ENCODE peak calls at places on chromosome 16, in six cellular contexts. J is ovary, Y is Peyer's patch, O is thyroid gland, C is tibial nerve, U is A549. T is an unnamed sample.

GRCh38 chr16:86519649-86520316 is 9.5 kb downstream of the FOXF1 start:
- DNase-seq in U (peak), O (peak), Y (peak), C (no peak), J (peak), T (peak)

GRCh38 chr16:78478267-78478821 is 378.9 kb downstream of the WWOX start:
- DNase-seq in O (no peak), C (no peak), U (peak), J (no peak), Y (no peak), T (no peak)

GRCh38 chr16:74732951-74733350 is 32.3 kb upstream of the MLKL start:
- DNase-seq in O (no peak), C (no peak), J (no peak), Y (no peak), U (no peak), T (no peak)

GRCh38 chr16:19899605-19899955 is 14.9 kb upstream of the GPRC5B start:
- DNase-seq in C (no peak), U (no peak), O (no peak), Y (no peak), J (no peak), T (no peak)

GRCh38 chr16:49708491-49708890 is 147.4 kb downstream of the ZNF423 start:
- DNase-seq in J (no peak), Y (no peak), O (no peak), U (no peak), C (no peak), T (no peak)

GRCh38 chr16:72947379-72948237 is 100.3 kb downstream of the ZFHX3 start:
- DNase-seq in C (no peak), J (no peak), U (no peak), O (peak), Y (peak), T (peak)

GRCh38 chr16:59593256-59593655 is 859.1 kb upstream of the GOT2 start:
- DNase-seq in C (no peak), O (no peak), U (no peak), Y (no peak), J (no peak), T (no peak)

GRCh38 chr16:3004319-3004718 is 8.4 kb upstream of the CLDN9 start:
- DNase-seq in Y (peak), C (no peak), J (no peak), O (peak), U (no peak), T (no peak)

GRCh38 chr16:79339863-79340262 is 260.7 kb downstream of the MAF start:
- DNase-seq in J (no peak), O (no peak), Y (no peak), C (no peak), U (no peak), T (no peak)

GRCh38 chr16:8905168-8905762 is 23.1 kb downstream of the LITAFD start:
- DNase-seq in J (no peak), O (no peak), C (no peak), Y (no peak), U (peak), T (no peak)

GRCh38 chr16:27724491-27724878 is 174.5 kb downstream of the KATNIP start:
- DNase-seq in C (no peak), J (no peak), Y (no peak), O (peak), U (no peak), T (no peak)

GRCh38 chr16:79601092-79601977 is 798 bp upstream of the MAF start:
- DNase-seq in O (peak), Y (peak), J (peak), C (no peak), U (peak), T (peak)

GRCh38 chr16:87131061-87131995 is 185.9 kb downstream of the C16orf95 start:
- DNase-seq in O (no peak), U (no peak), C (no peak), Y (no peak), J (no peak), T (no peak)

GRCh38 chr16:82651921-82652601 is 25.3 kb downstream of the CDH13 start:
- DNase-seq in Y (no peak), J (no peak), C (no peak), U (no peak), O (no peak), T (no peak)

GRCh38 chr16:50371936-50372595 is 3.3 kb upstream of the BRD7 start:
- DNase-seq in U (no peak), C (no peak), Y (no peak), J (peak), O (no peak), T (peak)

GRCh38 chr16:30670072-30670824 is 12.0 kb downstream of the FBRS start:
- DNase-seq in Y (no peak), U (no peak), O (no peak), J (no peak), C (no peak), T (peak)

GRCh38 chr16:84947996-84948854 is 63.1 kb downstream of the ZDHHC7 start:
- DNase-seq in O (no peak), C (no peak), Y (no peak), U (no peak), J (no peak), T (no peak)

GRCh38 chr16:1772908-1773702 is at the start of gene MRPS34:
- DNase-seq in Y (peak), J (peak), O (peak), U (peak), C (peak), T (peak)
- TF ChIP-seq POLR2A in Y (peak), J (peak), O (no peak), U (peak), C (peak), T (peak)

DNA sequence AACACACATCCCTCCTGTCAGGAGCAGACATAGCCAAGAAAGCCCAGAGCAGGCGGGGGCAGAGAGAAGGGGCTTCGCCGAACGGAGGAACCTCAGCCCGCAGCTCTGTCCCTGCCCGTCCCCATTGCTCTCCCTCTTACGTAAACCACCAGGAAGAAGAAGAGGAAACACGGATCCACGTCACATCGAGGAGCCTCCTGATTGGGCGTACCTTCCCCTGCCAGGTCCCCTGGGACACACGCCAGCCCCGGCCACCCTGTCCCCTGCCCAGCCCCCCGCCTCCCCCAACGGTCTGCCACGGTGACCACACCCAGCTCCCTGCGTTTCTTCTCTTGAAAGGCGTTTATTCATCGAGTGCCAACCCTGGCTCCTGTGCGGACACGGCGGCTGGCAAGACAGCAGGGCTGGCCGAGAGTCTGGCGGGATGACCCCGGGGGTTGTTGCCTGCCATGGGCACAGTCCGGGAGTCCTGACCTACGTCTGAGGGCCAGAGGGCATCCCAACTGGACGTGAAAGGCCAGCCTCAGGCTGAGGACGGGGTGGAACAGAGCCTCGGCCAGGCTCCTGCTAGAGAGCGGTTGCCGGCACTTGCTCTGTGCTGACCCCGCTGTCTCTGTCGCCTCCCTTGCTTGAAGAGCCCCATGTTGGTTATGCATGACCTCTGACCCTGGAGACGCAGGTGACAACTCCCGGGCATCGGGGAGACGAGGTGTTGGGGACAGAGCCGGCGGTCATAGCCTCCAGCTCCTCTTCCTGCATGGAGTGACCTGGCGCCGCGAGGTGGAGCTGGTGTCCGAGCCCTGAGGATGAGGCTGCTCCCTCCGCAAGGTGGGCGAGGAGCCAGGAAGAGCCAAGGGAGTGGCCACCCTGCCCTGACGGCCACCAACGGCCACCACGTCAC is 40.6 kb upstream of the ACSF3 start:
- DNase-seq in C (no peak), U (peak), O (no peak), J (no peak), Y (no peak), T (no peak)
- TF ChIP-seq POLR2A in C (no peak), U (peak), O (no peak), J (no peak), Y (peak), T (no peak)

DNA sequence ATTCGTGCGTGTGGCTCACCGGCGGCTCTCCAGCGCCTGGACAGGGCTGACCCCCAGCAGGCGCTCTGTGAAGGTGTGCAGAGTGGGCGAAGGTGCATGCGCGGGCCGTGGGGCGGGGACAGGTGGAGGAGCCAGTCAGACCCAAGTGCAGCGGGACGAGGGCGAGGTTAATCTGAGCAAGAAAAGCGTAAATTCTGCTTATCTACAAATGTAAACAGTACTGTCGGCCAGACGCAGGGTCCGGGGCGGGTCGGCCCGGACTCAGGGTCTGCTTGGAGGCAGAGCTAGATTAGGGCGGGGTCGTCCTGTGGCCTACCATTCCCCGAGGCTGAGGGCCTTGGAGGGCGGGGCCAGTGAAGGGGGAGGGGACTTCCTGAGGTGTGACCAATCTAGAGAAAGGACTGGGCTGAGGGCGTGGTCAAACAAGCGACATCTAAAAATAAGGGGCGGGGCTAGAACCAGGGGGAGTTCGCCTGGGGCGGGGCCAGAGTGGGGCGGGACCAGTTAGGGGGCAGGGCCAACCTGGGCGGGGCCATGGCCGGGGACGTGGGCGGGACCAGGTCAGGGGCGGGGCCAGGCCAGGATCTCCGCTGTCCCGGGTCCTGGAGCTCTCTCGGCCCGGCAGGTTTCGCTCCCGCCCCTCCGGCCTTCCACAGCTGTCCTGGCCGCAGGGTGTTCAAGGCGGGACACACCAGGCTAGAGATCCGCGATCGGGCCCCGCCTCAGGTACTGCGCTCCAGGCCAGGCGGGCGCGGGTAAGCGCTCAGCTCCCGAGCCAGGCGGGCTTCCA is at the start of gene SEC14L5:
- DNase-seq in O (peak), C (peak), Y (peak), U (peak), J (peak), T (peak)
- TF ChIP-seq POLR2A in O (no peak), C (peak), Y (peak), U (no peak), J (no peak), T (no peak)

GRCh38 chr16:69346683-69347082 is 4.9 kb downstream of the TMED6 start:
- DNase-seq in O (no peak), J (no peak), C (no peak), Y (no peak), U (no peak), T (no peak)
- TF ChIP-seq POLR2A in O (no peak), J (no peak), C (no peak), Y (no peak), U (no peak), T (no peak)

DNA sequence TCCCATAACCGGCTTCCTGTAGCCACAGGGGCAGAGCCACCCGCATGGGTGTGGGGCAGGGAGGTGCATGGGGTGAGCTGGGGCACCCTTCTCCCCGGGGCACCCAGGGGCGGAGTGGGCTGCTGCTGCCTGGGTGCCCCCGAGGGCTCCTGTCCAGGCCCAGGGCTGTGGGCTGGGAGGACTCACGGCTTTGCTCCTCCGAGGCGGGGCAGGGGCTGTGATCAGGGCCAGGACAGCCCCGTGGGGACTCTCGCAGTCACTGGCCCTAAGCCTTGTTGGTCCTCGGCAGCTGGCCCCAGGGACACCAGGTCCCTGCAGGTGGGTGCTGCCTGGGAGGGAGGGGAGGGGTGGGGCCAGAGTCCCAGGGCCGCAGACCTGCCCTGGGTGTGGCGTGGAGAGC is 19.7 kb downstream of the CACNA1H start:
- DNase-seq in U (no peak), C (no peak), Y (no peak), J (no peak), O (no peak), T (no peak)
- TF ChIP-seq POLR2A in U (no peak), C (no peak), Y (no peak), J (no peak), O (no peak), T (no peak)

T was measured in adrenal gland.